ENCODE peak calls at places on chromosomes 6 and 20, in nine cellular contexts. U is pancreas; A is CD4-positive, alpha-beta T cell; E is stimulated activated naive CD8-positive, alpha-beta T cell treated with anti-CD3 and anti-CD28 coated beads, Interleukin-15, Interleukin-2, amounts not matched to agents 100 U/mL and 50 U/mL, for 24 hours; N is memory B cell; P is body of pancreas; X is activated CD8-positive, alpha-beta T cell treated with anti-CD3 and anti-CD28 coated beads for 36 hours; Z is natural killer cell; O is lung. V is an unnamed sample.

GRCh38 chr20:45218636-45219035 is 2.5 kb upstream of the SEMG2 start:
- ATAC-seq in U (no peak), A (no peak), E (no peak), N (no peak), P (no peak), X (no peak), Z (no peak), O (no peak), V (no peak)

GRCh38 chr6:99579781-99580180 is 11.3 kb upstream of the CCNC start:
- ATAC-seq in U (no peak), A (no peak), E (no peak), N (no peak), P (no peak), X (no peak), Z (no peak), O (no peak), V (no peak)

GRCh38 chr6:22357724-22358189 is 60.9 kb upstream of the PRL start:
- ATAC-seq in U (no peak), A (no peak), E (no peak), N (no peak), P (no peak), X (no peak), Z (no peak), O (no peak), V (no peak)

GRCh38 chr6:45494734-45495133 is 117.0 kb upstream of the SUPT3H start:
- ATAC-seq in U (no peak), A (peak), E (no peak), N (no peak), P (no peak), X (peak), Z (peak), O (no peak), V (no peak)

GRCh38 chr20:50625986-50626677 is 65.2 kb downstream of the RIPOR3 start:
- ATAC-seq in U (peak), A (no peak), E (no peak), N (no peak), P (peak), X (peak), Z (no peak), O (peak), V (no peak)

GRCh38 chr6:21022343-21023107 is 488.3 kb downstream of the CDKAL1 start:
- ATAC-seq in U (peak), A (no peak), E (no peak), N (peak), P (peak), X (no peak), Z (no peak), O (peak), V (peak)

GRCh38 chr20:13174402-13174801 is 46.7 kb upstream of the ISM1 start:
- ATAC-seq in U (no peak), A (no peak), E (no peak), N (no peak), P (no peak), X (no peak), Z (no peak), O (no peak), V (no peak)

GRCh38 chr6:168533428-168533827 is 92.4 kb downstream of the SMOC2 start:
- ATAC-seq in U (peak), A (no peak), E (no peak), N (no peak), P (peak), X (no peak), Z (no peak), O (no peak), V (no peak)

GRCh38 chr6:38517005-38517404 is 122.7 kb downstream of the BTBD9 start:
- ATAC-seq in U (no peak), A (no peak), E (no peak), N (no peak), P (no peak), X (no peak), Z (no peak), O (no peak), V (no peak)

GRCh38 chr6:39905640-39905975 is 28.7 kb downstream of the MOCS1 start:
- ATAC-seq in U (no peak), A (no peak), E (no peak), N (no peak), P (no peak), X (no peak), Z (no peak), O (no peak), V (no peak)

GRCh38 chr20:51462566-51463276 is 79.8 kb downstream of the NFATC2 start:
- ATAC-seq in U (peak), A (no peak), E (no peak), N (no peak), P (peak), X (no peak), Z (no peak), O (peak), V (peak)

GRCh38 chr20:53764416-53764800 is 170.8 kb upstream of the ZNF217 start:
- ATAC-seq in U (peak), A (no peak), E (no peak), N (no peak), P (no peak), X (no peak), Z (no peak), O (no peak), V (no peak)

GRCh38 chr6:130575971-130576370 is 210.2 kb downstream of the TMEM200A start:
- ATAC-seq in U (peak), A (peak), E (peak), N (peak), P (no peak), X (peak), Z (peak), O (no peak), V (no peak)

GRCh38 chr20:46273701-46274100 is 34.6 kb downstream of the CDH22 start:
- ATAC-seq in U (no peak), A (no peak), E (no peak), N (no peak), P (no peak), X (no peak), Z (no peak), O (no peak), V (no peak)

GRCh38 chr6:159805418-159806020 is 5.4 kb downstream of the PNLDC1 start:
- ATAC-seq in U (no peak), A (no peak), E (no peak), N (no peak), P (no peak), X (no peak), Z (no peak), O (no peak), V (no peak)

V was measured in esophagus mucosa.